ENCODE peak calls at places on chromosomes 12 and 14, in six cellular contexts. D is upper lobe of right lung; I is AG20443; C is cardiac fibroblast; U is activated CD4-positive, alpha-beta T cell treated with anti-CD3 and anti-CD28 coated beads for 24 hours; T is GM13977. W is an unnamed sample.
A peak's percentile ranks its signal among the peaks of the same experiment; 100 is the strongest.

GRCh38 chr14:54348001-54348611 is 48.7 kb upstream of the CDKN3 start:
- DNase-seq in D (no peak), I (peak; percentile 58), C (peak; percentile 73), U (no peak), T (peak; percentile 63), W (no peak)

GRCh38 chr14:67515386-67516079 is 17.6 kb upstream of the PLEKHH1 start:
- DNase-seq in D (peak; percentile 70), I (peak; percentile 59), C (no peak), U (peak; percentile 13), T (peak; percentile 80), W (peak; percentile 28)

GRCh38 chr12:68007023-68007422 is 17.8 kb downstream of the IFNG-AS1 start:
- DNase-seq in D (no peak), I (no peak), C (peak; percentile 20), U (no peak), T (no peak), W (no peak)

GRCh38 chr12:29763301-29763683 is 20.4 kb downstream of the TMTC1 start:
- DNase-seq in D (no peak), I (no peak), C (no peak), U (no peak), T (no peak), W (no peak)

GRCh38 chr12:9702239-9702638 is 30.7 kb downstream of the CLECL1 start:
- DNase-seq in D (no peak), I (no peak), C (no peak), U (no peak), T (no peak), W (no peak)

GRCh38 chr12:47821346-47821706 is 1.6 kb upstream of the HDAC7 start:
- DNase-seq in D (no peak), I (peak; percentile 40), C (peak; percentile 55), U (no peak), T (no peak), W (no peak)

GRCh38 chr14:35365130-35366047 is 39.2 kb downstream of the NFKBIA start:
- DNase-seq in D (peak; percentile 80), I (peak; percentile 88), C (peak; percentile 93), U (peak; percentile 67), T (peak; percentile 67), W (peak; percentile 79)

GRCh38 chr12:56630180-56630632 is at the start of gene BAZ2A:
- DNase-seq in D (peak; percentile 94), I (peak; percentile 96), C (peak; percentile 80), U (peak; percentile 75), T (peak; percentile 93), W (peak; percentile 74)

GRCh38 chr12:101829639-101830390 is 944 bp downstream of the GNPTAB start:
- DNase-seq in D (no peak), I (no peak), C (peak; percentile 22), U (no peak), T (no peak), W (no peak)

GRCh38 chr12:29707846-29708245 is 75.9 kb downstream of the TMTC1 start:
- DNase-seq in D (no peak), I (no peak), C (no peak), U (no peak), T (no peak), W (no peak)

GRCh38 chr12:3537916-3538690 is 47.1 kb downstream of the PRMT8 start:
- DNase-seq in D (no peak), I (no peak), C (no peak), U (no peak), T (no peak), W (no peak)

GRCh38 chr14:99190696-99191662 is 81.0 kb downstream of the BCL11B start:
- DNase-seq in D (no peak), I (no peak), C (no peak), U (no peak), T (no peak), W (no peak)

GRCh38 chr14:49212721-49213120 is 373.5 kb downstream of the RPS29 start:
- DNase-seq in D (no peak), I (no peak), C (no peak), U (no peak), T (no peak), W (no peak)

GRCh38 chr12:124607681-124608425 is 40.4 kb upstream of the NCOR2 start:
- DNase-seq in D (no peak), I (no peak), C (peak; percentile 52), U (no peak), T (no peak), W (no peak)

GRCh38 chr12:22702690-22703089 is 77.7 kb downstream of the ETNK1 start:
- DNase-seq in D (no peak), I (no peak), C (peak; percentile 47), U (no peak), T (no peak), W (no peak)

GRCh38 chr14:88825078-88825458 is 617 bp downstream of the TTC8 start:
- DNase-seq in D (no peak), I (peak; percentile 16), C (peak; percentile 25), U (no peak), T (no peak), W (no peak)

GRCh38 chr12:52439420-52439819 is 5.2 kb upstream of the KRT75 start:
- DNase-seq in D (no peak), I (no peak), C (no peak), U (no peak), T (no peak), W (no peak)

GRCh38 chr12:69732088-69732487 is 6.6 kb upstream of the RAB3IP start:
- DNase-seq in D (no peak), I (no peak), C (peak; percentile 40), U (no peak), T (no peak), W (no peak)

GRCh38 chr14:100884456-100884855 is 19.1 kb downstream of the RTL1 start:
- DNase-seq in D (peak; percentile 35), I (no peak), C (no peak), U (no peak), T (no peak), W (no peak)

GRCh38 chr12:55142896-55143870 is 17.0 kb downstream of the OR9K2 start:
- DNase-seq in D (no peak), I (peak; percentile 42), C (peak; percentile 65), U (peak; percentile 33), T (peak; percentile 21), W (peak; percentile 28)

GRCh38 chr12:116434155-116435065 is 124.8 kb upstream of the MAP1LC3B2 start:
- DNase-seq in D (peak; percentile 91), I (peak; percentile 92), C (peak; percentile 88), U (no peak), T (no peak), W (no peak)

GRCh38 chr12:124032265-124032886 is 59.4 kb downstream of the ZNF664 start:
- DNase-seq in D (no peak), I (peak; percentile 88), C (peak; percentile 79), U (no peak), T (peak; percentile 70), W (no peak)

GRCh38 chr14:31939934-31940333 is 137.2 kb upstream of the ARHGAP5 start:
- DNase-seq in D (no peak), I (no peak), C (no peak), U (no peak), T (no peak), W (no peak)

GRCh38 chr14:105061428-105062047 is 3.7 kb downstream of the GPR132 start:
- DNase-seq in D (peak; percentile 76), I (no peak), C (no peak), U (no peak), T (peak; percentile 75), W (peak; percentile 49)

GRCh38 chr14:81352413-81352812 is 47.7 kb downstream of the STON2 start:
- DNase-seq in D (no peak), I (no peak), C (no peak), U (no peak), T (no peak), W (no peak)

GRCh38 chr14:34403646-34404045 is 58.4 kb downstream of the SPTSSA start:
- DNase-seq in D (no peak), I (no peak), C (no peak), U (no peak), T (no peak), W (no peak)

GRCh38 chr12:72499244-72499643 is 227.1 kb downstream of the TRHDE start:
- DNase-seq in D (no peak), I (no peak), C (no peak), U (no peak), T (no peak), W (no peak)

GRCh38 chr14:91744068-91744480 is 12.2 kb upstream of the CATSPERB start:
- DNase-seq in D (no peak), I (no peak), C (peak; percentile 15), U (no peak), T (no peak), W (no peak)

GRCh38 chr14:91363776-91364523 is 53.7 kb downstream of the CCDC88C start:
- DNase-seq in D (no peak), I (no peak), C (no peak), U (no peak), T (peak; percentile 75), W (no peak)

GRCh38 chr12:848519-849191 is 96.3 kb downstream of the WNK1 start:
- DNase-seq in D (no peak), I (no peak), C (peak; percentile 72), U (no peak), T (peak; percentile 17), W (no peak)

GRCh38 chr12:74539765-74540526 is 2.3 kb downstream of the ATXN7L3B start:
- DNase-seq in D (no peak), I (no peak), C (no peak), U (no peak), T (no peak), W (no peak)

GRCh38 chr12:102730996-102731395 is 186.0 kb downstream of the PAH start:
- DNase-seq in D (no peak), I (no peak), C (no peak), U (no peak), T (no peak), W (no peak)

GRCh38 chr12:115224031-115224430 is 540.1 kb upstream of the TBX3 start:
- DNase-seq in D (no peak), I (no peak), C (peak; percentile 37), U (no peak), T (no peak), W (no peak)

GRCh38 chr12:113930249-113930648 is 35.9 kb downstream of the RBM19 start:
- DNase-seq in D (no peak), I (no peak), C (no peak), U (no peak), T (no peak), W (no peak)

GRCh38 chr12:55708695-55709233 is 1.1 kb upstream of the ITGA7 start:
- DNase-seq in D (no peak), I (no peak), C (no peak), U (no peak), T (no peak), W (no peak)

GRCh38 chr14:91980157-91980556 is 32.7 kb upstream of the FBLN5 start:
- DNase-seq in D (no peak), I (peak; percentile 83), C (peak; percentile 97), U (no peak), T (peak; percentile 61), W (no peak)

GRCh38 chr12:112979281-112979680 is 962 bp downstream of the OAS2 start:
- DNase-seq in D (no peak), I (no peak), C (no peak), U (peak; percentile 20), T (peak; percentile 24), W (peak; percentile 24)

GRCh38 chr14:99263564-99264330 is 8.2 kb downstream of the BCL11B start:
- DNase-seq in D (no peak), I (no peak), C (no peak), U (no peak), T (no peak), W (no peak)

GRCh38 chr12:131459666-131460365 is 251.1 kb upstream of the SFSWAP start:
- DNase-seq in D (peak; percentile 37), I (no peak), C (no peak), U (no peak), T (no peak), W (no peak)

GRCh38 chr12:2557589-2557988 is 237.2 kb upstream of the FKBP4 start:
- DNase-seq in D (peak; percentile 19), I (no peak), C (no peak), U (no peak), T (no peak), W (no peak)